ENCODE peak calls at places on chromosomes 4 and X, in eight cellular contexts. Z, D, Q, I, K, P, A and U are unnamed samples.

GRCh38 chrX:68648960-68649359 is 1.5 kb downstream of the STARD8 start:
- DNase-seq in K (no peak), D (no peak), Z (no peak), P (no peak), Q (no peak), I (no peak), A (no peak), U (no peak)

GRCh38 chr4:158410272-158410671 is 111.4 kb upstream of the RXFP1 start:
- DNase-seq in A (no peak), Q (no peak), I (no peak), P (no peak), K (no peak), D (no peak), Z (no peak), U (no peak)

GRCh38 chr4:172688536-172688935 is 480.1 kb upstream of the GALNT7 start:
- DNase-seq in D (no peak), A (no peak), Z (no peak), I (no peak), Q (no peak), K (no peak), P (no peak), U (no peak)

GRCh38 chr4:178471385-178471784 is 1029.1 kb upstream of the AGA start:
- DNase-seq in K (no peak), D (no peak), A (no peak), P (no peak), I (no peak), Z (no peak), Q (no peak), U (no peak)

GRCh38 chrX:70255452-70255851 is 4.6 kb downstream of the P2RY4 start:
- DNase-seq in Q (no peak), D (no peak), I (no peak), Z (no peak), K (no peak), A (no peak), P (no peak), U (no peak)

GRCh38 chrX:276588-277171 is 4.5 kb upstream of the PLCXD1 start:
- DNase-seq in Z (no peak), K (peak), A (no peak), I (no peak), Q (no peak), D (no peak), P (no peak), U (no peak)

GRCh38 chr4:168877779-168878491 is 132.1 kb downstream of the CBR4 start:
- DNase-seq in D (no peak), K (peak), Q (no peak), I (no peak), Z (no peak), A (no peak), P (peak), U (no peak)

GRCh38 chrX:44872817-44873414 is at the start of gene KDM6A:
- DNase-seq in A (peak), Q (peak), Z (peak), D (peak), I (peak), P (peak), K (peak), U (peak)

GRCh38 chr4:93416337-93417102 is 412.0 kb upstream of the ATOH1 start:
- DNase-seq in I (no peak), A (no peak), K (no peak), P (no peak), Z (no peak), Q (no peak), D (no peak), U (no peak)

GRCh38 chr4:6282247-6282646 is 12.6 kb downstream of the WFS1 start:
- DNase-seq in Z (no peak), K (no peak), P (no peak), Q (no peak), A (no peak), D (no peak), I (no peak), U (no peak)

GRCh38 chrX:49838374-49838773 is 9.3 kb downstream of the PAGE4 start:
- DNase-seq in Q (no peak), A (no peak), D (no peak), Z (no peak), K (no peak), P (no peak), I (peak), U (no peak)

GRCh38 chr4:128573781-128574508 is 235.6 kb upstream of the JADE1 start:
- DNase-seq in Z (no peak), I (no peak), A (no peak), Q (no peak), P (no peak), K (no peak), D (no peak), U (no peak)

GRCh38 chr4:73650255-73650654 is 30.0 kb upstream of the RASSF6 start:
- DNase-seq in Z (no peak), P (no peak), Q (no peak), D (no peak), I (no peak), A (no peak), K (no peak), U (no peak)

GRCh38 chr4:37890501-37891220 is at the start of gene TBC1D1:
- DNase-seq in Z (peak), A (peak), I (no peak), D (peak), Q (peak), K (peak), P (peak), U (no peak)

GRCh38 chr4:53579826-53580225 is 11.5 kb downstream of the LNX1 start:
- DNase-seq in D (no peak), K (no peak), P (no peak), A (no peak), Q (no peak), I (no peak), Z (no peak), U (no peak)

GRCh38 chr4:182835006-182835740 is 82.0 kb downstream of the DCTD start:
- DNase-seq in P (no peak), A (no peak), I (no peak), Z (no peak), K (no peak), D (no peak), Q (no peak), U (no peak)

GRCh38 chr4:174324725-174325124 is 41.0 kb downstream of the CEP44 start:
- DNase-seq in Z (no peak), I (no peak), A (no peak), D (no peak), Q (no peak), P (no peak), K (no peak), U (no peak)

GRCh38 chr4:24753519-24753918 is 41.9 kb upstream of the SOD3 start:
- DNase-seq in D (no peak), Q (no peak), I (peak), P (no peak), K (no peak), A (no peak), Z (no peak), U (no peak)

GRCh38 chr4:18935956-18936355 is 914.4 kb upstream of the LCORL start:
- DNase-seq in A (no peak), I (no peak), K (no peak), Q (no peak), P (no peak), D (no peak), Z (no peak), U (no peak)

GRCh38 chr4:3318561-3319021 is 25.8 kb downstream of the RGS12 start:
- DNase-seq in I (no peak), Z (no peak), D (no peak), K (no peak), P (no peak), Q (no peak), A (no peak), U (no peak)

GRCh38 chr4:10733016-10733415 is 48.4 kb upstream of the CLNK start:
- DNase-seq in Q (no peak), Z (no peak), K (no peak), D (no peak), I (no peak), P (no peak), A (no peak), U (no peak)

GRCh38 chr4:11470709-11471441 is 42.2 kb upstream of the HS3ST1 start:
- DNase-seq in A (no peak), K (no peak), Q (no peak), P (no peak), I (no peak), D (no peak), Z (no peak), U (peak)

GRCh38 chr4:47990145-47990544 is 26.3 kb downstream of the CNGA1 start:
- DNase-seq in D (no peak), Z (no peak), I (no peak), A (no peak), K (no peak), P (no peak), Q (no peak), U (no peak)

GRCh38 chr4:38236503-38236902 is 276.3 kb downstream of the PTTG2 start:
- DNase-seq in Z (no peak), A (no peak), I (no peak), P (no peak), D (no peak), K (no peak), Q (no peak), U (no peak)

GRCh38 chr4:80085081-80085480 is 12.1 kb upstream of the ANTXR2 start:
- DNase-seq in Q (no peak), A (no peak), D (no peak), K (no peak), I (no peak), Z (no peak), P (no peak), U (no peak)

GRCh38 chr4:17232575-17233253 is 279.2 kb downstream of the QDPR start:
- DNase-seq in P (no peak), Q (no peak), A (no peak), K (no peak), I (no peak), D (no peak), Z (no peak), U (no peak)

GRCh38 chrX:75623535-75623934 is 100.7 kb upstream of the ZDHHC15 start:
- DNase-seq in P (no peak), Z (no peak), I (no peak), K (no peak), A (no peak), Q (no peak), D (no peak), U (no peak)

GRCh38 chr4:14178421-14178820 is 550.9 kb upstream of the BOD1L1 start:
- DNase-seq in A (no peak), Q (no peak), I (no peak), P (no peak), Z (no peak), D (no peak), K (peak), U (no peak)

GRCh38 chr4:76087007-76087769 is 12.7 kb downstream of the ART3 start:
- DNase-seq in D (no peak), I (peak), K (peak), Z (no peak), A (no peak), Q (no peak), P (no peak), U (no peak)

GRCh38 chr4:56466910-56467283 is 520 bp upstream of the SRP72 start:
- DNase-seq in K (no peak), D (no peak), P (no peak), Z (no peak), I (no peak), Q (no peak), A (no peak), U (peak)